ENCODE peak calls at places on chromosomes 4 and X, in five cellular contexts. H is kidney epithelial cell, Z is Caco-2, I is trophoblast cell, F is right lobe of liver. C is an unnamed sample.

GRCh38 chrX:3939967-3940610 is 226.6 kb upstream of the PRKX start:
- DNase-seq in H (no peak), I (peak), Z (no peak), F (peak), C (no peak)

GRCh38 chr4:89329280-89329679 is 21.7 kb upstream of the GPRIN3 start:
- DNase-seq in H (no peak), I (no peak), Z (no peak), F (no peak), C (no peak)

GRCh38 chr4:116180056-116180690 is 905.2 kb downstream of the TRAM1L1 start:
- DNase-seq in H (no peak), F (no peak), Z (no peak), I (no peak), C (no peak)

GRCh38 chr4:2837110-2837903 is 6.3 kb upstream of the ADD1 start:
- DNase-seq in I (no peak), F (peak), Z (no peak), H (no peak), C (no peak)

GRCh38 chrX:125005863-125006262 is 313.8 kb upstream of the TEX13C start:
- DNase-seq in H (no peak), Z (no peak), I (no peak), F (no peak), C (no peak)

GRCh38 chr4:8241895-8242696 is 27.5 kb upstream of the HTRA3 start:
- DNase-seq in F (peak), I (peak), H (peak), Z (peak), C (peak)

GRCh38 chr4:80153800-80154546 is 43.3 kb upstream of the PRDM8 start:
- DNase-seq in I (no peak), F (no peak), H (no peak), Z (no peak), C (no peak)

GRCh38 chr4:7431696-7432530 is 2.8 kb downstream of the PSAPL1 start:
- DNase-seq in I (no peak), H (no peak), F (peak), Z (peak), C (no peak)

GRCh38 chr4:145829629-145830395 is 108.8 kb downstream of the ZNF827 start:
- DNase-seq in I (no peak), Z (no peak), H (no peak), F (no peak), C (no peak)

GRCh38 chr4:30838346-30838745 is 118.2 kb downstream of the PCDH7 start:
- DNase-seq in F (no peak), Z (no peak), I (no peak), H (no peak), C (no peak)

GRCh38 chrX:3262906-3263305 is 83.5 kb downstream of the MXRA5 start:
- DNase-seq in H (peak), Z (no peak), F (no peak), I (peak), C (peak)

GRCh38 chr4:30614771-30615170 is 105.4 kb upstream of the PCDH7 start:
- DNase-seq in Z (no peak), I (no peak), H (no peak), F (no peak), C (no peak)

GRCh38 chrX:24466025-24466424 is 939 bp downstream of the PDK3 start:
- DNase-seq in I (no peak), Z (no peak), H (no peak), F (no peak), C (no peak)

GRCh38 chrX:122135070-122135469 is 1049.0 kb upstream of the GRIA3 start:
- DNase-seq in F (no peak), I (no peak), Z (no peak), H (no peak), C (no peak)

GRCh38 chr4:40825014-40825838 is 75.5 kb downstream of the NSUN7 start:
- DNase-seq in F (no peak), H (no peak), Z (no peak), I (no peak), C (no peak)

GRCh38 chr4:1830642-1831228 is 25.2 kb downstream of the LETM1 start:
- DNase-seq in I (no peak), F (no peak), H (no peak), Z (no peak), C (no peak)

GRCh38 chrX:130103605-130104004 is 6.7 kb downstream of the ELF4 start:
- DNase-seq in I (no peak), H (no peak), F (no peak), Z (no peak), C (no peak)

GRCh38 chr4:3388461-3389185 is 53.1 kb upstream of the HGFAC start:
- DNase-seq in H (peak), Z (no peak), F (no peak), I (peak), C (peak)

GRCh38 chr4:148261861-148262260 is 180.4 kb downstream of the NR3C2 start:
- DNase-seq in Z (no peak), H (peak), F (no peak), I (no peak), C (peak)

GRCh38 chrX:11351375-11352295 is 58.4 kb downstream of the AMELX start:
- DNase-seq in I (no peak), F (peak), Z (no peak), H (no peak), C (peak)

GRCh38 chrX:622104-622503 is 8.5 kb upstream of the SHOX start:
- DNase-seq in H (no peak), I (no peak), Z (no peak), F (no peak), C (no peak)

GRCh38 chr4:122921971-122922876 is at the start of gene NUDT6:
- DNase-seq in I (peak), F (peak), Z (peak), H (peak), C (no peak)

GRCh38 chrX:70262952-70263567 is 3.1 kb upstream of the P2RY4 start:
- DNase-seq in H (no peak), I (peak), Z (peak), F (no peak), C (no peak)

GRCh38 chr4:3304831-3305609 is 12.2 kb downstream of the RGS12 start:
- DNase-seq in F (peak), Z (no peak), H (no peak), I (no peak), C (no peak)

GRCh38 chrX:67614006-67614405 is 70.2 kb downstream of the AR start:
- DNase-seq in H (no peak), F (no peak), Z (no peak), I (no peak), C (no peak)

GRCh38 chr4:40425799-40426574 is 90.9 kb downstream of the CHRNA9 start:
- DNase-seq in Z (no peak), H (no peak), I (no peak), F (no peak), C (no peak)

GRCh38 chrX:50073601-50074000 is 127.2 kb downstream of the AKAP4 start:
- DNase-seq in F (peak), I (no peak), H (no peak), Z (no peak), C (no peak)

GRCh38 chr4:106584590-106584989 is 216.0 kb upstream of the GIMD1 start:
- DNase-seq in H (no peak), I (no peak), Z (no peak), F (no peak), C (no peak)

GRCh38 chr4:106583108-106583507 is 214.5 kb upstream of the GIMD1 start:
- DNase-seq in H (no peak), F (no peak), I (no peak), Z (no peak), C (no peak)

GRCh38 chr4:106587558-106587957 is 219.0 kb upstream of the GIMD1 start:
- DNase-seq in I (no peak), F (no peak), H (peak), Z (no peak), C (peak)

GRCh38 chr4:106585920-106586349 is 217.4 kb upstream of the GIMD1 start:
- DNase-seq in H (no peak), F (no peak), Z (no peak), I (no peak), C (no peak)

DNA sequence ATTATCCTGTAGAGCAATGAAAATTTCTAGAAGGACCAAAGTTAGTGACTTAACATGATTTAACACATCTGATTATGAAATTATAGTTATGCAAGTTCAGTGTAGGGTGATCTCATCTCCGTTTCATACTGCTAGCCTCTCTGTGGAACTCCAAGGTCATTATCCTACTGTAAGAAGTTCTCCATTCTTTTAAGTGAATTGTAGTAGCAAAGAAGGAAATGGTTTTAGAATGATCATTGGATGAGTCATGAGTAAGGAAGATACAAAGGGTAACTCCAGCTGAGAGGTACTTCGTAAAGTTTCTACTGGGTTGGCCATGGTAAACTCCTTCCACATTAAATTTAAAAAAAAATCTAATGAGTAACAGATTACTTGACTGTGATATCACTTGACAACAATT is 215.0 kb upstream of the GIMD1 start:
- DNase-seq in I (no peak), F (no peak), H (peak), Z (no peak), C (peak)
- H3K4me3 ChIP-seq in I (no peak), F (no peak), H (no peak), Z (no peak), C (no peak)

GRCh38 chr4:153488719-153489384 is 22.7 kb downstream of the TMEM131L start:
- DNase-seq in H (no peak), I (no peak), Z (no peak), F (no peak), C (no peak)
- H3K4me3 ChIP-seq in H (no peak), I (no peak), Z (no peak), F (no peak), C (no peak)

DNA sequence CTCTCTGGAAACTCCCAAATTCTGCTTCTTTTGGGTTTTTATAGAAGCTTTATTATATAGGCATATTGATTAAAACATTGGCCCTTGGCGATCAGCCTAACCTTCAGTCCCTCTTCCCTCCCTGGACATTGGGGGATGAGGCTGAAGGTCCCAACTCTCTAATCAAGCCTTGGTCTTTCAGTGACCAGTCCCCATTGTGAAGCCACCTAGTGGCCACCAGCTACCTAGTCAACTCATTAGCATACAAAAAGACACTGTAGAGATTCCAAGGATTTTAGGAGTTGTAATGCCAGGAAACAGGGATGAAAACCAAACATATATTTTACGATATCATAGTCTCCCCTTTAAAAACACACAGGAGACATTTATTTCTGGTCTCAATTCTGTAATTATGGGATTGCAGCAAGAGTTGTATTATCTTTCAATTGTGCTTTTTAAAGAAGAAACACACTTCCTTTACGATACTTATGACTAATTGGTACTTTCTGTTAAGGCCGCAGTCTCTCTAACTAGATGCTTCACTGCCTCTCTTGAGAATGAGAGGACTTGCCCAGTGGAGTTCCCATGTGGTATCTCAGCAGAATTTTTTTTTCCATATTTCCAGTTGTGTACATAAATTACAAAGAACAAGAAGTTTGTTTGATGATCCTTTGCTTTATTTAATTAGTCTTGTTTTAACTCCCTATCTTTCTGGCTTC is 58.2 kb downstream of the WDR17 start:
- DNase-seq in Z (peak), H (no peak), F (no peak), I (peak), C (no peak)
- H3K4me3 ChIP-seq in Z (no peak), H (no peak), F (no peak), I (no peak), C (no peak)

GRCh38 chr4:182142146-182143085 is 100.8 kb upstream of the TENM3 start:
- DNase-seq in F (no peak), H (no peak), Z (peak), I (peak), C (no peak)
- H3K4me3 ChIP-seq in F (peak), H (peak), Z (peak), I (peak), C (peak)

GRCh38 chr4:10730019-10730418 is 45.5 kb upstream of the CLNK start:
- DNase-seq in I (no peak), F (no peak), H (no peak), Z (no peak), C (no peak)
- H3K4me3 ChIP-seq in I (peak), F (no peak), H (no peak), Z (no peak), C (no peak)

GRCh38 chr4:169179609-169180526 is 90.9 kb downstream of the SH3RF1 start:
- DNase-seq in I (peak), Z (no peak), F (no peak), H (no peak), C (no peak)
- H3K4me3 ChIP-seq in I (no peak), Z (no peak), F (no peak), H (no peak), C (no peak)

GRCh38 chr4:163808091-163808490 is 313.6 kb downstream of the TMA16 start:
- DNase-seq in Z (no peak), I (no peak), F (no peak), H (no peak), C (no peak)
- H3K4me3 ChIP-seq in Z (no peak), I (no peak), F (no peak), H (no peak), C (no peak)